ENCODE peak calls at places on chromosomes 16 and 17, in ten cellular contexts. N is stomach, W is esophagus muscularis mucosa, D is breast epithelium, H is vagina, Y is body of pancreas, L is ovary, O is uterus, R is GM12878, T is esophagus squamous epithelium. V is an unnamed sample. For H3K27me3, the result is how much of the 10 kb centered on the place peaks cover.

GRCh38 chr16:21985524-21985923 is 15.4 kb downstream of the PDZD9 start:
- DNase-seq in N (no peak), W (no peak), D (no peak), H (no peak), Y (no peak), L (no peak), O (no peak), R (no peak), T (no peak), V (no peak)

GRCh38 chr17:48100160-48100559 is 1.1 kb downstream of the CBX1 start:
- DNase-seq in N (no peak), W (no peak), D (no peak), H (no peak), Y (no peak), L (no peak), O (no peak), R (no peak), T (no peak), V (no peak)

GRCh38 chr17:27555364-27555763 is 75.6 kb upstream of the LGALS9 start:
- DNase-seq in N (no peak), W (no peak), D (no peak), H (no peak), Y (no peak), L (no peak), O (no peak), R (no peak), T (no peak), V (no peak)

GRCh38 chr16:28935924-28936783 is 4.4 kb downstream of the CD19 start:
- DNase-seq in N (peak), W (peak), D (peak), H (no peak), Y (peak), L (peak), O (peak), R (no peak), T (peak), V (peak)

GRCh38 chr17:18187226-18187625 is 3.6 kb downstream of the ALKBH5 start:
- DNase-seq in N (no peak), W (no peak), D (no peak), H (no peak), Y (no peak), L (no peak), O (no peak), R (no peak), T (no peak), V (no peak)

GRCh38 chr16:64225036-64225435 is 896.8 kb downstream of the CDH11 start:
- DNase-seq in N (no peak), W (no peak), D (no peak), H (no peak), Y (no peak), L (no peak), O (no peak), R (no peak), T (no peak), V (no peak)

GRCh38 chr16:26772503-26772902 is 294.2 kb upstream of the C16orf82 start:
- DNase-seq in N (no peak), W (no peak), D (no peak), H (no peak), Y (no peak), L (no peak), O (no peak), R (no peak), T (no peak), V (no peak)

GRCh38 chr17:19978206-19978802 is 676 bp upstream of the AKAP10 start:
- DNase-seq in N (no peak), W (no peak), D (no peak), H (no peak), Y (peak), L (no peak), O (no peak), R (peak), T (no peak), V (peak)

GRCh38 chr17:3885970-3886369 is 6.9 kb downstream of the CAMKK1 start:
- DNase-seq in N (no peak), W (no peak), D (no peak), H (no peak), Y (no peak), L (no peak), O (no peak), R (no peak), T (no peak), V (peak)

GRCh38 chr17:17055286-17056166 is 13.3 kb downstream of the MPRIP start:
- DNase-seq in N (peak), W (no peak), D (no peak), H (no peak), Y (peak), L (no peak), O (peak), R (no peak), T (no peak), V (no peak)

GRCh38 chr17:63623786-63624185 is 1.6 kb downstream of the MAP3K3 start:
- DNase-seq in N (no peak), W (no peak), D (no peak), H (no peak), Y (no peak), L (no peak), O (no peak), R (no peak), T (no peak), V (no peak)

GRCh38 chr17:66420961-66421371 is 118.6 kb downstream of the PRKCA start:
- DNase-seq in N (no peak), W (no peak), D (no peak), H (no peak), Y (peak), L (no peak), O (peak), R (no peak), T (no peak), V (no peak)

GRCh38 chr16:57938936-57939871 is 31.7 kb downstream of the CNGB1 start:
- DNase-seq in N (peak), W (no peak), D (peak), H (no peak), Y (peak), L (no peak), O (peak), R (no peak), T (no peak), V (no peak)

GRCh38 chr16:47694543-47694942 is 233.4 kb downstream of the PHKB start:
- DNase-seq in N (no peak), W (no peak), D (no peak), H (no peak), Y (no peak), L (no peak), O (no peak), R (no peak), T (no peak), V (no peak)

GRCh38 chr16:84844049-84844350 is 24.2 kb downstream of the CRISPLD2 start:
- DNase-seq in N (no peak), W (no peak), D (peak), H (no peak), Y (peak), L (no peak), O (no peak), R (no peak), T (no peak), V (no peak)

GRCh38 chr16:80040814-80041213 is 440.3 kb upstream of the MAF start:
- DNase-seq in N (no peak), W (no peak), D (no peak), H (no peak), Y (no peak), L (no peak), O (no peak), R (no peak), T (no peak), V (no peak)

GRCh38 chr16:58462997-58463891 is 36.7 kb upstream of the NDRG4 start:
- DNase-seq in N (no peak), W (no peak), D (no peak), H (no peak), Y (no peak), L (no peak), O (no peak), R (no peak), T (no peak), V (peak)

GRCh38 chr17:73141411-73141810 is 23.4 kb upstream of the SSTR2 start:
- DNase-seq in N (no peak), W (no peak), D (no peak), H (no peak), Y (peak), L (no peak), O (no peak), R (no peak), T (no peak), V (no peak)

GRCh38 chr16:8853611-8854010 is 15.2 kb downstream of the CARHSP1 start:
- DNase-seq in N (no peak), W (no peak), D (no peak), H (no peak), Y (no peak), L (no peak), O (no peak), R (no peak), T (no peak), V (no peak)

GRCh38 chr16:31451681-31452351 is 7.5 kb upstream of the ARMC5 start:
- DNase-seq in N (peak), W (no peak), D (no peak), H (no peak), Y (peak), L (peak), O (peak), R (no peak), T (no peak), V (peak)

GRCh38 chr17:35129973-35130351 is 8.5 kb downstream of the FNDC8 start:
- DNase-seq in N (no peak), W (no peak), D (no peak), H (no peak), Y (no peak), L (no peak), O (no peak), R (no peak), T (no peak), V (no peak)

GRCh38 chr16:29170393-29171239 is 185.8 kb downstream of the LAT start:
- DNase-seq in N (no peak), W (no peak), D (no peak), H (no peak), Y (no peak), L (peak), O (no peak), R (no peak), T (no peak), V (no peak)

GRCh38 chr16:27722892-27723450 is 173.0 kb downstream of the KATNIP start:
- DNase-seq in N (no peak), W (no peak), D (no peak), H (no peak), Y (no peak), L (no peak), O (no peak), R (no peak), T (no peak), V (no peak)

GRCh38 chr17:65742433-65743312 is 181.2 kb upstream of the AXIN2 start:
- DNase-seq in N (no peak), W (no peak), D (no peak), H (no peak), Y (peak), L (no peak), O (no peak), R (no peak), T (no peak), V (peak)

GRCh38 chr17:50123649-50124349 is 6.2 kb downstream of the SAMD14 start:
- DNase-seq in N (no peak), W (no peak), D (no peak), H (no peak), Y (no peak), L (no peak), O (no peak), R (no peak), T (no peak), V (no peak)

GRCh38 chr16:81140930-81141780 is 45.0 kb upstream of the GCSH start:
- DNase-seq in N (no peak), W (no peak), D (no peak), H (no peak), Y (no peak), L (no peak), O (no peak), R (no peak), T (no peak), V (no peak)

GRCh38 chr17:75047398-75048098 is 523 bp downstream of the KCTD2 start:
- DNase-seq in N (no peak), W (no peak), D (peak), H (no peak), Y (peak), L (peak), O (peak), R (no peak), T (no peak), V (peak)

GRCh38 chr17:46869296-46869695 is 17.9 kb downstream of the WNT9B start:
- DNase-seq in N (no peak), W (no peak), D (no peak), H (no peak), Y (no peak), L (no peak), O (no peak), R (no peak), T (no peak), V (no peak)

GRCh38 chr16:11329080-11329491 is 16.2 kb upstream of the RMI2 start:
- DNase-seq in N (no peak), W (no peak), D (no peak), H (no peak), Y (no peak), L (no peak), O (no peak), R (peak), T (no peak), V (no peak)

GRCh38 chr17:80069886-80070177 is 31.5 kb upstream of the GAA start:
- DNase-seq in N (no peak), W (no peak), D (no peak), H (no peak), Y (no peak), L (no peak), O (peak), R (no peak), T (no peak), V (peak)

GRCh38 chr17:10626378-10626777 is 30.7 kb downstream of the MYH3 start:
- DNase-seq in N (no peak), W (no peak), D (no peak), H (no peak), Y (no peak), L (no peak), O (no peak), R (no peak), T (no peak), V (no peak)

GRCh38 chr16:11327277-11328171 is 17.7 kb upstream of the RMI2 start:
- DNase-seq in N (no peak), W (no peak), D (no peak), H (no peak), Y (no peak), L (no peak), O (peak), R (peak), T (no peak), V (no peak)

GRCh38 chr17:28033972-28034714 is 8.3 kb upstream of the NLK start:
- DNase-seq in N (no peak), W (no peak), D (no peak), H (no peak), Y (no peak), L (no peak), O (no peak), R (no peak), T (no peak), V (peak)

DNA sequence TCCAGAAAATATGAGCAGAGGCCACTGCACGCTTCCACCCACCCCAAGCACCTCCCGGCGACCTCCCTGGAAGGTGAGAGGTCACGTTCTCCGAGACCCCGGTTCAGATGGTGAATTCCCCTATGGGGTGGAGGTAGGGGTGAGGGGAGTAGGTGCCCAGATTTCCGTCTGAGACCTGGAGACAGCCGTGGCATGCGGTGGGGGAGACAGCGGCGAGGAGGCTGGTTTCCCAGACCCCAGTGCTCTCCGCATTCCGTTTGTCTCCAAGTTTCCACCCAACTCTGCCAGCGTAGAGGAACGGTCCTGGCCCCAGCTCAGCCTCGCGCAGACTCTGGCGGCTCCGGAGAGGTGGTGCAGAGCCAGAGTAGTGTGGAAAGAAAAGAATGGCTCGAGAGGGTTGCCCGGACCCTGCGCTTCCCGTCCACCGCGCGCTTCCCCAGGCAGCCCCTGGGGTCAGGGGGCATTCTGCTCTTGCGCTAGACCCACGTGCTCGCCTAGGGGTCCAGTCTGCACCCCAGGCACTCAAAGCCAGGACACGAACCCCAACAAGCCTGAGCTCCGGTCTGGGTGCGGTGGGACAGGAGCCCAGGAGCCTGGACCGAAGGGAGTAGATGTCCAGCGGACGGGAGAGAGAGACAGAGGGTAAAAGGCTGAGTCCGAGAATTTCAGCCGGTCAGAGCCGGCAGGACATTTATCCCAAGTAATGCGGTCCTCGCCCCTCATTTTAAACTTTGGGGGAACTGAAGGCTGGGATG is 3.9 kb downstream of the PMP22 start:
- DNase-seq in N (peak), W (peak), D (peak), H (no peak), Y (peak), L (peak), O (peak), R (no peak), T (no peak), V (peak)
- H3K27me3 ChIP-seq in N (under half), W (under half), D (under half), H (under half), Y (under half), L (under half), O (under half), R (under half), T (under half), V (under half)

GRCh38 chr17:40177275-40177874 is at the start of gene RAPGEFL1:
- DNase-seq in N (peak), W (peak), D (peak), H (no peak), Y (peak), L (peak), O (peak), R (peak), T (no peak), V (peak)
- H3K27ac ChIP-seq in N (peak), W (no peak), D (peak), H (peak), Y (peak), L (no peak), O (peak), R (no peak), T (peak), V (no peak)

GRCh38 chr16:4734730-4735575 is 616 bp downstream of the DNAAF8 start:
- DNase-seq in N (peak), W (peak), D (peak), H (no peak), Y (peak), L (peak), O (peak), R (no peak), T (peak), V (peak)
- TF ChIP-seq POLR2A in N (no peak), W (no peak), D (no peak), H (no peak), Y (no peak), L (peak), O (no peak), R (peak), T (no peak), V (no peak)

DNA sequence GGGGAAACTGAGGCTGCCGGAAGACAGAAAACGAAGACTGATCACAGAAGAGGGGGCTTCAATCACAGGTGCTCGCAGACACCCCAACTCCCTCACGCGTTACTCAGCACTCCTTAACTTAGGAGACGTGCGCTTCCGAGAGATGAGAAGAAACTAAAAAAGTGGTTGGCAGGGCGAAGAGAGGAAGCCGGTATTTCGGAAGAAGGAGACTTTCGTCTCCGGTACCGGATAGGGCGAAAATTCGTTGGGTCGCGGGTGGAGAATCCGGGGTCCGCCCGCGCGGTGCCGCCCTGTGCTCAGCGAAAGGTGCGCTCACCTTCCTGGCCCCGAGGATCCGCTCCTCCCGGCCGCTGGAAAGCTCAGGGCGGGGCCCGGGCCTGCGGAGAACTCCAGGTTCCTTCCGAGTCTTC is 917 bp upstream of the TBX2 start:
- DNase-seq in N (no peak), W (no peak), D (no peak), H (no peak), Y (no peak), L (no peak), O (no peak), R (no peak), T (no peak), V (no peak)
- H3K27me3 ChIP-seq in N (half or more), W (under half), D (under half), H (under half), Y (under half), L (under half), O (under half), R (under half), T (half or more), V (under half)

DNA sequence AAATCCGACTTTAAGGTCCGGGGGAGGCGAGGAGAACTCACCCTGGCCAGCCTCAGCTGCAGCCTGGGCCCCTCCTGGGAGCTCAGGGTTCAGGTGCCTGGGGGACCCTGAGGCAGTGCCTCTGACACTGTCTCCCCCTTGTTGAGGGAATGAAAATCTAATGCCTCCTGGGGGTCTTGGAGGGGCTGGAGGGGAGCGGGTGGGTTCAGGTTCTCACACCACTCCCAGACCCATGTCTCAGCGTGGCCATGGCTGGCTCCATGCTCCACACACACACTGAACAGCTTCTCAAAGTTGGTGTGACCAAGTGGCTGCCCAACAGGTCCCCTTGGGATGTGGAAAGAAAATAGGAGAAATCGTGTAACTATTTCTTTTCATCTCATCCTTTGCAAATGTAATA is 903 bp upstream of the PRCD start:
- DNase-seq in N (no peak), W (no peak), D (no peak), H (no peak), Y (no peak), L (no peak), O (no peak), R (no peak), T (no peak), V (no peak)
- H3K27ac ChIP-seq in N (peak), W (peak), D (peak), H (peak), Y (no peak), L (no peak), O (peak), R (no peak), T (peak), V (no peak)

GRCh38 chr16:2212362-2213324 is 2.0 kb upstream of the BRICD5 start:
- DNase-seq in N (peak), W (no peak), D (peak), H (no peak), Y (peak), L (no peak), O (no peak), R (no peak), T (no peak), V (peak)
- TF ChIP-seq POLR2A in N (no peak), W (peak), D (no peak), H (no peak), Y (peak), L (no peak), O (no peak), R (peak), T (no peak), V (no peak)

GRCh38 chr16:14302031-14302398 is 230.9 kb downstream of the MRTFB start:
- DNase-seq in N (peak), W (no peak), D (no peak), H (no peak), Y (peak), L (no peak), O (peak), R (no peak), T (no peak), V (peak)

GRCh38 chr16:14302399-14303181 is 231.5 kb downstream of the MRTFB start:
- DNase-seq in N (no peak), W (no peak), D (no peak), H (no peak), Y (peak), L (peak), O (peak), R (no peak), T (no peak), V (peak)

GRCh38 chr16:14300631-14301149 is 229.6 kb downstream of the MRTFB start:
- DNase-seq in N (peak), W (no peak), D (peak), H (no peak), Y (peak), L (peak), O (peak), R (no peak), T (no peak), V (peak)

GRCh38 chr16:14303182-14303618 is 232.1 kb downstream of the MRTFB start:
- DNase-seq in N (no peak), W (no peak), D (no peak), H (no peak), Y (peak), L (no peak), O (no peak), R (no peak), T (no peak), V (no peak)

GRCh38 chr16:14301150-14302030 is 230.3 kb downstream of the MRTFB start:
- DNase-seq in N (peak), W (no peak), D (no peak), H (no peak), Y (peak), L (peak), O (peak), R (no peak), T (no peak), V (peak)
- H3K27me3 ChIP-seq in N (under half), W (under half), D (under half), H (under half), Y (under half), L (under half), O (under half), R (under half), T (under half), V (under half)

V was measured in adrenal gland.